ENCODE peak calls at places on chromosome 5, in nine cellular contexts. Y is activated gamma-delta T cell treated with anti-CD3 and anti-CD28 coated beads, Interleukin-2, amount 50 U/mL, for 16 hours; S is astrocyte of the spinal cord; P is ELR; O is right cardiac atrium; I is GM23248; D is IMR-90; H is endothelial cell of umbilical vein; C is CD8-positive, alpha-beta memory T cell. Q is an unnamed sample.

GRCh38 chr5:51225671-51226419 is 157.4 kb upstream of the ISL1 start:
- DNase-seq in Y (no peak), S (no peak), P (no peak), O (no peak), I (peak), D (no peak), H (no peak), C (no peak), Q (no peak)

GRCh38 chr5:12016149-12016740 is 112.0 kb upstream of the CTNND2 start:
- DNase-seq in Y (no peak), S (peak), P (peak), O (no peak), I (no peak), D (no peak), H (no peak), C (no peak), Q (peak)

GRCh38 chr5:77876862-77877502 is 100.8 kb upstream of the TBCA start:
- DNase-seq in Y (no peak), S (no peak), P (no peak), O (peak), I (no peak), D (peak), H (no peak), C (no peak), Q (no peak)

GRCh38 chr5:33736510-33736909 is 155.3 kb downstream of the ADAMTS12 start:
- DNase-seq in Y (no peak), S (peak), P (peak), O (no peak), I (peak), D (peak), H (no peak), C (no peak), Q (no peak)

GRCh38 chr5:15951550-15951949 is 228.0 kb downstream of the MARCHF11 start:
- DNase-seq in Y (no peak), S (no peak), P (no peak), O (no peak), I (no peak), D (no peak), H (no peak), C (no peak), Q (no peak)

GRCh38 chr5:113447651-113448050 is 12.9 kb upstream of the TSSK1B start:
- DNase-seq in Y (no peak), S (peak), P (peak), O (no peak), I (peak), D (no peak), H (no peak), C (no peak), Q (no peak)

GRCh38 chr5:57366744-57367143 is 115.9 kb downstream of the ACTBL2 start:
- DNase-seq in Y (no peak), S (no peak), P (peak), O (no peak), I (peak), D (peak), H (no peak), C (no peak), Q (peak)

GRCh38 chr5:218457-219289 is 553 bp downstream of the SDHA start:
- DNase-seq in Y (no peak), S (peak), P (peak), O (peak), I (peak), D (peak), H (peak), C (peak), Q (no peak)

GRCh38 chr5:116837876-116838568 is 263.4 kb upstream of the SEMA6A start:
- DNase-seq in Y (no peak), S (no peak), P (no peak), O (no peak), I (no peak), D (no peak), H (no peak), C (no peak), Q (no peak)

GRCh38 chr5:83815661-83816060 is 95.0 kb upstream of the HAPLN1 start:
- DNase-seq in Y (no peak), S (no peak), P (no peak), O (no peak), I (no peak), D (no peak), H (no peak), C (no peak), Q (no peak)

GRCh38 chr5:98108497-98108896 is 665.0 kb upstream of the RGMB start:
- DNase-seq in Y (no peak), S (peak), P (peak), O (no peak), I (peak), D (peak), H (peak), C (no peak), Q (no peak)

GRCh38 chr5:115418788-115419187 is 122.3 kb upstream of the CCDC112 start:
- DNase-seq in Y (no peak), S (no peak), P (no peak), O (no peak), I (no peak), D (no peak), H (peak), C (no peak), Q (no peak)

GRCh38 chr5:138565100-138565821 is 9.9 kb downstream of the HSPA9 start:
- DNase-seq in Y (peak), S (no peak), P (no peak), O (no peak), I (no peak), D (no peak), H (no peak), C (peak), Q (no peak)

GRCh38 chr5:95960802-95961616 is 642 bp downstream of the ELL2 start:
- DNase-seq in Y (peak), S (peak), P (peak), O (peak), I (peak), D (peak), H (peak), C (peak), Q (no peak)

GRCh38 chr5:174182111-174182510 is 136.6 kb downstream of the NSG2 start:
- DNase-seq in Y (no peak), S (no peak), P (no peak), O (no peak), I (no peak), D (no peak), H (no peak), C (no peak), Q (no peak)

GRCh38 chr5:39599721-39600431 is 175.1 kb upstream of the DAB2 start:
- DNase-seq in Y (no peak), S (peak), P (peak), O (no peak), I (peak), D (peak), H (peak), C (no peak), Q (peak)

GRCh38 chr5:167565555-167565954 is 725.9 kb upstream of the WWC1 start:
- DNase-seq in Y (no peak), S (peak), P (peak), O (no peak), I (peak), D (peak), H (no peak), C (no peak), Q (no peak)

GRCh38 chr5:107554776-107555424 is 115.8 kb downstream of the EFNA5 start:
- DNase-seq in Y (no peak), S (no peak), P (no peak), O (no peak), I (no peak), D (no peak), H (no peak), C (no peak), Q (no peak)

GRCh38 chr5:99936911-99937310 is 598.3 kb upstream of the FAM174A start:
- DNase-seq in Y (no peak), S (no peak), P (no peak), O (no peak), I (no peak), D (no peak), H (peak), C (no peak), Q (no peak)

GRCh38 chr5:89972901-89973300 is 436.7 kb downstream of the CETN3 start:
- DNase-seq in Y (no peak), S (no peak), P (no peak), O (no peak), I (peak), D (no peak), H (no peak), C (no peak), Q (no peak)

GRCh38 chr5:21680196-21680595 is 1172.9 kb downstream of the CDH12 start:
- DNase-seq in Y (no peak), S (peak), P (peak), O (no peak), I (peak), D (peak), H (peak), C (no peak), Q (peak)

GRCh38 chr5:132768485-132768868 is 8.6 kb downstream of the SEPTIN8 start:
- DNase-seq in Y (no peak), S (no peak), P (peak), O (no peak), I (no peak), D (no peak), H (no peak), C (no peak), Q (no peak)

GRCh38 chr5:15570491-15570890 is 70.5 kb downstream of the FBXL7 start:
- DNase-seq in Y (no peak), S (no peak), P (no peak), O (no peak), I (no peak), D (no peak), H (no peak), C (no peak), Q (no peak)

GRCh38 chr5:179152144-179152895 is 92.1 kb downstream of the ZNF354C start:
- DNase-seq in Y (no peak), S (no peak), P (no peak), O (no peak), I (no peak), D (no peak), H (no peak), C (no peak), Q (no peak)

GRCh38 chr5:14870347-14871083 is 1.1 kb downstream of the ANKH start:
- DNase-seq in Y (no peak), S (no peak), P (peak), O (peak), I (peak), D (no peak), H (peak), C (peak), Q (no peak)

GRCh38 chr5:77973253-77973609 is 197.1 kb upstream of the TBCA start:
- DNase-seq in Y (no peak), S (no peak), P (no peak), O (peak), I (no peak), D (no peak), H (peak), C (no peak), Q (no peak)

GRCh38 chr5:36494756-36495637 is 111.4 kb upstream of the SLC1A3 start:
- DNase-seq in Y (no peak), S (peak), P (peak), O (no peak), I (peak), D (peak), H (no peak), C (no peak), Q (no peak)

GRCh38 chr5:177455661-177456590 is 9.3 kb downstream of the PRR7 start:
- DNase-seq in Y (peak), S (peak), P (peak), O (peak), I (peak), D (peak), H (peak), C (peak), Q (peak)

GRCh38 chr5:177455036-177455660 is 8.5 kb downstream of the PRR7 start:
- DNase-seq in Y (peak), S (peak), P (peak), O (peak), I (peak), D (peak), H (peak), C (peak), Q (no peak)

GRCh38 chr5:31855527-31855862 is 216.6 kb downstream of the PDZD2 start:
- DNase-seq in Y (no peak), S (no peak), P (no peak), O (no peak), I (no peak), D (no peak), H (no peak), C (no peak), Q (no peak)

GRCh38 chr5:128629162-128629561 is 91.1 kb upstream of the FBN2 start:
- DNase-seq in Y (no peak), S (no peak), P (peak), O (no peak), I (peak), D (no peak), H (no peak), C (no peak), Q (no peak)

GRCh38 chr5:107505763-107506534 is 164.8 kb downstream of the EFNA5 start:
- DNase-seq in Y (no peak), S (no peak), P (no peak), O (no peak), I (no peak), D (no peak), H (no peak), C (no peak), Q (no peak)

GRCh38 chr5:159525117-159525516 is 194.8 kb upstream of the IL12B start:
- DNase-seq in Y (no peak), S (peak), P (no peak), O (no peak), I (no peak), D (no peak), H (no peak), C (no peak), Q (no peak)